ENCODE peak calls at places on chromosome 7, in eight cellular contexts. Z is GM12878, T is breast epithelium, G is GM23338, Y is SK-N-SH, O is Panc1, X is stomach, K is HepG2. R is an unnamed sample. For H3K36me3, the result is how much of the 10 kb centered on the place peaks cover.

GRCh38 chr7:105775580-105775979 is 100.8 kb downstream of the ATXN7L1 start:
- DNase-seq in X (no peak), O (no peak), Y (no peak), K (no peak), G (no peak), Z (no peak), T (no peak), R (no peak)

GRCh38 chr7:92810242-92810611 is 26.1 kb downstream of the CDK6 start:
- DNase-seq in O (no peak), T (no peak), Z (no peak), G (no peak), Y (no peak), K (no peak), X (no peak), R (no peak)

GRCh38 chr7:157910446-157910845 is 573.6 kb downstream of the DNAJB6 start:
- DNase-seq in T (no peak), K (no peak), G (no peak), O (no peak), Y (no peak), X (no peak), Z (no peak), R (no peak)

GRCh38 chr7:128024154-128024553 is 7.1 kb downstream of the LRRC4 start:
- DNase-seq in Y (peak), O (no peak), X (no peak), Z (no peak), G (no peak), K (no peak), T (no peak), R (no peak)

GRCh38 chr7:127035203-127035849 is 217.4 kb downstream of the GRM8 start:
- DNase-seq in X (no peak), K (no peak), G (no peak), O (no peak), Y (no peak), T (no peak), Z (no peak), R (no peak)

GRCh38 chr7:2710256-2710655 is 22.3 kb downstream of the AMZ1 start:
- DNase-seq in O (no peak), Y (no peak), T (no peak), Z (peak), G (no peak), K (no peak), X (no peak), R (peak)

GRCh38 chr7:107150375-107151073 is 18.3 kb upstream of the HBP1 start:
- DNase-seq in Y (peak), G (peak), K (peak), O (no peak), T (peak), Z (no peak), X (peak), R (peak)

GRCh38 chr7:122692769-122693309 is 6.1 kb downstream of the RNF133 start:
- DNase-seq in Z (no peak), O (no peak), T (no peak), X (no peak), Y (no peak), K (no peak), G (no peak), R (no peak)

GRCh38 chr7:149147730-149148653 is 739 bp downstream of the ZNF398 start:
- DNase-seq in Y (peak), Z (no peak), X (peak), T (no peak), K (peak), O (no peak), G (peak), R (peak)

GRCh38 chr7:47719675-47720074 is 137.8 kb upstream of the TNS3 start:
- DNase-seq in Y (no peak), G (no peak), Z (no peak), X (no peak), T (no peak), O (no peak), K (no peak), R (no peak)

GRCh38 chr7:111232249-111233084 is 141.5 kb downstream of the LRRN3 start:
- DNase-seq in K (peak), X (no peak), G (no peak), Y (no peak), O (peak), Z (no peak), T (no peak), R (no peak)

GRCh38 chr7:26267631-26268166 is 24.0 kb upstream of the SNX10 start:
- DNase-seq in Z (no peak), Y (no peak), O (no peak), G (no peak), K (no peak), X (no peak), T (no peak), R (no peak)

GRCh38 chr7:94348142-94348541 is 46.6 kb upstream of the COL1A2 start:
- DNase-seq in Z (no peak), G (no peak), X (no peak), O (no peak), T (no peak), K (no peak), Y (peak), R (no peak)

DNA sequence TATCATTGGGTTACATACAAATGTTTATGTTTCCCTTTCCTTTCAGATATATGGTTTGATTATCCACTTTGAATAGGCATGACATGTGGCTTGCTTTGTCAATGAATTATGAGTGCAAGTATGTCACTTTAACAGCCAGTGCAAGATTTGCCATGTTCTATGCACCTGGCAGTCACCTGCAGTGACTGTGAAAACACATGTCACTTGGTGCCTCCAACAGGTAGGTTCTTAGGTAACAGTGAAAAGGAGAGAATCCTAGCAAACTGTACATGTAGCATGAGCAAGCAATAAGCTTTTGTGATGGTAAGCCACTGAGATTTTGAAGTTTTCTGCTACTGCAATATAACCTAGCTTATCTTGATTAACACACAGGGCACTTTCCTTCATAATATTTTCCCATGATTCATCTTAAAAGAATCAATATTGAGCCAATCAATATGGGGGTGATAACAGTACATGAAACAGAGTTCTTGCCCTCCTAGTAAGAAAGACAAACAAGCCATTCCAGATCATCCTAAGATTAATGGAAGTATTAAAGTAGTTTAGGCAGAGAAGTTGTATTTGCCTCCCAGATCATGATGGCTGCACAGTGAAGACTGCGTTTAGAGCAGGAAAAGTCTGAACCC is 7.9 kb upstream of the RALA start:
- DNase-seq in X (no peak), T (no peak), G (no peak), Y (no peak), Z (no peak), O (no peak), K (no peak), R (no peak)
- TF ChIP-seq POLR2AphosphoS5 in X (no peak), T (no peak), G (no peak), Y (no peak), Z (no peak), O (no peak), K (no peak), R (no peak)

GRCh38 chr7:4103352-4104091 is 578.6 kb upstream of the FOXK1 start:
- DNase-seq in O (no peak), Y (peak), Z (no peak), K (peak), X (no peak), G (peak), T (no peak), R (peak)
- TF ChIP-seq CTCF in O (no peak), Y (no peak), Z (no peak), K (peak), X (no peak), G (peak), T (no peak), R (no peak)

GRCh38 chr7:45017253-45017652 is 17.3 kb downstream of the CCM2 start:
- DNase-seq in Z (no peak), T (no peak), X (no peak), O (no peak), K (no peak), Y (no peak), G (no peak), R (no peak)
- H3K36me3 ChIP-seq in Z (under half), T (under half), X (under half), O (under half), K (under half), Y (under half), G (under half), R (under half)

DNA sequence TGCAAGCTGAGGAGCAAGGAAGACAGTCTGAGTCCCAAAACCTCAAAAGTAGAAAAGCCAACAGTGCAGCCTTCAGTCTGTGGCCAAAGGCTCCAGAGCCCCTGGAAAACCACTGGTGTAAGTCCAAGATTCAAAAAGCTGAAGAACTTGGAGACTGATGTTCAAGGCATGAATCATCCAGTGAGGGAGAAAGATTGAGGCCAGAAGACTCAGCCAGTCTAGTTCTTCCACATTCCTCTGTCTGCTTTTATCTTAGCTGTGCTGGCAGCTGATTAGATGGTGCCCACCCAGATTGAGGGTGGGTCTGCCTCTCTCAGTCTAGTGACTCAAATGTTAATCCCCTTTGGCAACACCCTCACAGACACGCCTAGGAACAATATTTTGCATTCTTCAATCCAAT is 20.1 kb upstream of the MDFIC start:
- DNase-seq in X (no peak), K (no peak), Z (no peak), O (no peak), Y (no peak), T (no peak), G (no peak), R (no peak)
- TF ChIP-seq POLR2AphosphoS5 in X (peak), K (no peak), Z (no peak), O (no peak), Y (no peak), T (no peak), G (no peak), R (no peak)

GRCh38 chr7:147022056-147022455 is 905.5 kb downstream of the CNTNAP2 start:
- DNase-seq in T (no peak), O (no peak), G (no peak), K (no peak), Y (no peak), X (no peak), Z (no peak), R (no peak)
- TF ChIP-seq CTCF in T (no peak), O (no peak), G (no peak), K (no peak), Y (no peak), X (no peak), Z (no peak), R (no peak)

GRCh38 chr7:134890246-134891240 is 95.8 kb upstream of the AGBL3 start:
- DNase-seq in T (peak), Y (peak), G (no peak), K (peak), Z (no peak), O (no peak), X (no peak), R (no peak)
- H3K36me3 ChIP-seq in T (under half), Y (under half), G (under half), K (under half), Z (under half), O (under half), X (under half), R (under half)

GRCh38 chr7:116327135-116327534 is 116.8 kb downstream of the TES start:
- DNase-seq in T (no peak), K (no peak), Y (no peak), X (no peak), Z (no peak), G (no peak), O (no peak), R (no peak)

GRCh38 chr7:116322541-116322940 is 112.2 kb downstream of the TES start:
- DNase-seq in O (no peak), Z (no peak), T (no peak), X (no peak), G (no peak), Y (no peak), K (no peak), R (no peak)

GRCh38 chr7:116325517-116325916 is 115.2 kb downstream of the TES start:
- DNase-seq in T (no peak), Y (no peak), Z (no peak), K (no peak), G (no peak), O (no peak), X (no peak), R (no peak)

GRCh38 chr7:116327751-116328150 is 117.4 kb downstream of the TES start:
- DNase-seq in Z (no peak), K (no peak), Y (no peak), O (no peak), G (no peak), X (no peak), T (no peak), R (no peak)

DNA sequence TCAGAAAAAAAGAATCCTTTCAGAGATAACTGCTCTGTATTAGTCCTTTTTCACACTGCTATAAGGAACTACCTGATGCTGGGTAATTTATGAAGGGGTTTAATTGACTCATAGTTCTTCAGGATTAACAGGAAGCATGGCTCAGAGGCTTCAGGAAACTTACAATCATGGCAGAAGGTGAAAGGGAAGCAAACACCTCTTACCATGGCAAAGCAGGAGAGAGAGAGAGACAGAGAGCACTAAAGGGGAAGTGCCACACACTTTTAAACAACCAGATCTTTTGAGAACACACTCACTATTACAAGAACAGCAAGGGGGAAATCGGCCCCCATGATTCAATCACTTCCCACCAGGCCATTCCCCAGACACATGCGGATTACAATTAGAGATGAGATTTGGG is 114.2 kb downstream of the TES start:
- DNase-seq in X (no peak), K (no peak), T (no peak), O (no peak), G (no peak), Y (no peak), Z (no peak), R (no peak)
- TF ChIP-seq POLR2AphosphoS5 in X (no peak), K (no peak), T (no peak), O (no peak), G (no peak), Y (no peak), Z (no peak), R (no peak)

DNA sequence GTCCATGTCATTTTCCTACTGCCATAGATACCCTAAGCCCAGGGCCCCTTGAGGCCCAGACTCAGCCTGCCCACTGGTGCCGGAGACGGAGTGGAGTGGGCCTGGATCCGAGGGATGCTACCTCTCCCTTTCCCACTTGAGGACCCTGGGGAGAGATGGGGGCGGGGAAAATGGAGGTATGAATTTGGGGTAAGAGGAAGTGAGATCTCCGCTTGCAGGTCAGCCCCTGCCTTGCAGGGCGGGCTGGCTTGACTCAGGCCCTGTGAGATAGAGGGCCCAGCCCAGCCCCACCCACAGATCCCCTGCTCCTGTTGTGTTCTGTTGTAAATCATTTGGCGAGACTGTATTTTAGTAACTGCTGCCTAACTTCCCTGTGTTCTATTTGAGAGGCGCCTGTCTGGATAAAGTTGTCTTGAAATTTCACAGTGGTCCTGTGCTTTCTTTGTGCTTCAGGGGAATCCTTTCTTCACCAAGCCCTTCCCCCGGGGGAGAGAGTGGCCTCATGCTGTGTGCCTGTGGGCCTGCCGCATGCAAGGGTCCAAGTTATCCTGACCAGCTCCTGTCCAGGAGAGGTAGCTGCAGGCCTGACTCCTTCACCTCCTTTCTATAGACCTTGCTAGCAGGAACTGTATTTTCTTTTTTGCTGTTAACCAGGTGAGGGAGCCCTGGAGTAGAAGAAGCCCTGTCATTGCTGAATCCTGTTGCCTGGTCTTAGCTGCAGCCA is 13.3 kb downstream of the YKT6 start:
- DNase-seq in Y (peak), T (no peak), O (no peak), G (peak), X (no peak), K (peak), Z (no peak), R (no peak)
- TF ChIP-seq CTCF in Y (peak), T (no peak), O (peak), G (peak), X (no peak), K (peak), Z (peak), R (no peak)

DNA sequence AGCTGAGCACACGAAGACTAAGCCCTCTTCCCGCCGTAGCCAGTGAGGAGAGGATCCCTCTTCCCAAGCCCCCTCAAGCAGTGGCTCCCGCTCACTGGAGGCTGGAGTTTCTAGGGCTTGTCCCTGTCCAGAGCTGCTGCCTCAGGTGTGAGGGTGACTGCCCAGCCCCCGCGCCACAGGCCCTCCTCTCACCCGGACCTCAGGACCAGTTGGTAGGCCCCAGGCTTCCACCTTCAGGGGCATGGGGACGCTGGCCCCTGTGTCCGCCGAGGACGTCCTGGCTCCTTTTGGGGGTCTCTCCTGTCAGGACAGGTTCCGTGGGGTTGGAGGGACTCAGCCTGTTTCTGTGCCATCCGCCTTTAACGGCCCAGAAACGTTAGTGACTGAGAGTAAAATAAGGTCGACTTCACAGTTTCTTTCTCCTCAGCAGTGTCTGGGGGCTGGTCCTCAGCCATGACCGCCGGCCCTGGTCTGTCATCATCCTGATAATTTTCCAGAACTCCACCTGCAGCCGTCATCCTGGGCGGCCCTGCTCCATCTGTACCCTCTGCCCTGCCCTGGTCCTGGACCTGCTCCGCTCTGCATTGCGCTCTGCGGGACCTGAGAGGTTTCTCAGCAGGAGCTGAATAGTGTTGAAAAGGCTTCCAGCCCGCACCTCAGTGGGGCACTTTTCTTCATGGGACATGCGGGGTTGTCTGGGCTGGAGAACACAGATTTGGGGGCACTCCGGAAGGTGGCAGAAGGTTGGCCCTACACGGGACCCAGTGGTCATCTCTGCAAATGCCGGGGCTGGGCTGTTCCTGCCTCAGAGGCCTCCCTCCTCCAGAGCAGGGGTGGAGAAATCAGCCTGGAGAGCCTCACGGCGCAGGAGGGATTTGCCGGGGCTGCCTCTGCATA is 36.0 kb upstream of the FAM20C start:
- DNase-seq in G (no peak), K (no peak), X (no peak), O (no peak), T (no peak), Z (no peak), Y (no peak), R (peak)
- H3K36me3 ChIP-seq in G (under half), K (under half), X (under half), O (under half), T (under half), Z (under half), Y (under half), R (under half)

R was measured in spleen.